ENCODE peak calls at places on chromosomes 6 and 20, in five cellular contexts. L is H1, Y is NT2/D1, W is GM12878, E is HepG2. U is an unnamed sample.

GRCh38 chr6:33785766-33786165 is 3.2 kb downstream of the LEMD2 start:
- DNase-seq in W (no peak), E (no peak), L (no peak), Y (no peak), U (no peak)

GRCh38 chr6:14729186-14729871 is 516.5 kb upstream of the JARID2 start:
- DNase-seq in Y (no peak), E (no peak), W (peak; percentile 56), L (no peak), U (no peak)

GRCh38 chr6:21201673-21202430 is 391.7 kb upstream of the SOX4 start:
- DNase-seq in W (no peak), Y (no peak), E (no peak), L (no peak), U (peak; percentile 30)

GRCh38 chr6:19838442-19839236 is 1.5 kb downstream of the ID4 start:
- DNase-seq in E (peak; percentile 95), L (peak; percentile 75), W (no peak), Y (no peak), U (peak; percentile 34)

GRCh38 chr6:132819405-132820145 is 5.2 kb downstream of the RPS12 start:
- DNase-seq in L (no peak), W (no peak), E (peak; percentile 12), Y (no peak), U (no peak)

GRCh38 chr6:158645064-158646022 is 800 bp upstream of the DYNLT1 start:
- DNase-seq in W (no peak), E (no peak), Y (no peak), L (no peak), U (no peak)

GRCh38 chr6:16837217-16837972 is 76.1 kb upstream of the ATXN1 start:
- DNase-seq in L (no peak), E (no peak), W (no peak), Y (no peak), U (no peak)

GRCh38 chr6:54282186-54282585 is 26.1 kb upstream of the TINAG start:
- DNase-seq in Y (no peak), E (no peak), L (no peak), W (no peak), U (no peak)

GRCh38 chr6:72788188-72788587 is 166.3 kb downstream of the KCNQ5 start:
- DNase-seq in Y (no peak), L (no peak), E (no peak), W (no peak), U (no peak)

GRCh38 chr20:48776306-48776705 is 51.5 kb downstream of the PREX1 start:
- DNase-seq in E (no peak), L (no peak), Y (no peak), W (no peak), U (no peak)

GRCh38 chr6:46263709-46264091 is 92.9 kb upstream of the ENPP5 start:
- DNase-seq in Y (no peak), E (no peak), W (no peak), L (no peak), U (no peak)

GRCh38 chr6:108651287-108651686 is 90.6 kb downstream of the FOXO3 start:
- DNase-seq in E (no peak), L (no peak), Y (no peak), W (no peak), U (no peak)

GRCh38 chr6:15595461-15596173 is 67.2 kb downstream of the DTNBP1 start:
- DNase-seq in Y (no peak), W (no peak), E (no peak), L (no peak), U (no peak)

GRCh38 chr6:1065986-1066385 is 245.9 kb upstream of the FOXQ1 start:
- DNase-seq in E (no peak), Y (no peak), W (no peak), L (no peak), U (no peak)

GRCh38 chr6:44057238-44057930 is 69.9 kb downstream of the MRPL14 start:
- DNase-seq in Y (no peak), E (no peak), W (no peak), L (no peak), U (no peak)

GRCh38 chr6:32666420-32667300 is at the start of gene HLA-DQB1:
- DNase-seq in W (peak; percentile 77), E (peak; percentile 22), L (no peak), Y (no peak), U (peak; percentile 83)

GRCh38 chr20:61434361-61434781 is 182.3 kb downstream of the CDH4 start:
- DNase-seq in Y (no peak), W (no peak), E (no peak), L (no peak), U (peak; percentile 13)

GRCh38 chr6:27865952-27866369 is 46.2 kb downstream of the OR2B2 start:
- DNase-seq in W (no peak), L (peak; percentile 71), E (no peak), Y (peak; percentile 63), U (no peak)

GRCh38 chr6:15554728-15555100 is 108.1 kb downstream of the DTNBP1 start:
- DNase-seq in E (no peak), L (no peak), W (no peak), Y (no peak), U (no peak)

GRCh38 chr6:17169701-17170100 is 67.9 kb downstream of the STMND1 start:
- DNase-seq in E (no peak), W (no peak), L (no peak), Y (no peak), U (no peak)

GRCh38 chr20:3563548-3564177 is 92.8 kb downstream of the ATRN start:
- DNase-seq in Y (peak; percentile 40), W (peak; percentile 8), E (peak; percentile 63), L (no peak), U (peak; percentile 46)

GRCh38 chr20:1302578-1303541 is 26.1 kb downstream of the SDCBP2 start:
- DNase-seq in Y (no peak), W (no peak), E (no peak), L (no peak), U (no peak)

GRCh38 chr6:125169522-125169921 is 15.9 kb downstream of the TPD52L1 start:
- DNase-seq in W (no peak), Y (no peak), E (no peak), L (no peak), U (no peak)

GRCh38 chr6:91166271-91166670 is 579.4 kb upstream of the MAP3K7 start:
- DNase-seq in L (no peak), Y (no peak), E (no peak), W (no peak), U (no peak)

GRCh38 chr6:127918506-127919427 is 17.9 kb upstream of the THEMIS start:
- DNase-seq in L (no peak), W (no peak), E (no peak), Y (no peak), U (no peak)

GRCh38 chr20:10077081-10077471 is 42.3 kb downstream of the ANKEF1 start:
- DNase-seq in W (no peak), E (no peak), L (peak; percentile 87), Y (no peak), U (peak; percentile 16)

GRCh38 chr6:101422811-101423210 is 29.3 kb downstream of the GRIK2 start:
- DNase-seq in W (no peak), L (no peak), E (no peak), Y (no peak), U (no peak)

GRCh38 chr6:53294095-53294494 is 54.7 kb downstream of the ELOVL5 start:
- DNase-seq in L (peak; percentile 64), E (peak; percentile 31), W (no peak), Y (peak; percentile 15), U (peak; percentile 43)

GRCh38 chr6:111642463-111643158 is 36.9 kb upstream of the TRAF3IP2 start:
- DNase-seq in E (peak; percentile 80), W (peak; percentile 21), L (peak; percentile 69), Y (peak; percentile 28), U (peak; percentile 83)

GRCh38 chr6:107293421-107293820 is 165.9 kb downstream of the PDSS2 start:
- DNase-seq in E (no peak), Y (no peak), W (no peak), L (no peak), U (no peak)

GRCh38 chr20:7627734-7628663 is 312.3 kb downstream of the HAO1 start:
- DNase-seq in E (no peak), L (no peak), W (no peak), Y (no peak), U (no peak)

GRCh38 chr20:33275215-33275614 is 7.8 kb upstream of the BPIFB1 start:
- DNase-seq in E (no peak), W (no peak), L (no peak), Y (no peak), U (no peak)

GRCh38 chr6:139337830-139338229 is 36.6 kb downstream of the CITED2 start:
- DNase-seq in Y (no peak), W (no peak), L (no peak), E (no peak), U (no peak)

GRCh38 chr6:2763876-2764540 is 1.2 kb upstream of the WRNIP1 start:
- DNase-seq in E (no peak), L (no peak), W (no peak), Y (no peak), U (no peak)

DNA sequence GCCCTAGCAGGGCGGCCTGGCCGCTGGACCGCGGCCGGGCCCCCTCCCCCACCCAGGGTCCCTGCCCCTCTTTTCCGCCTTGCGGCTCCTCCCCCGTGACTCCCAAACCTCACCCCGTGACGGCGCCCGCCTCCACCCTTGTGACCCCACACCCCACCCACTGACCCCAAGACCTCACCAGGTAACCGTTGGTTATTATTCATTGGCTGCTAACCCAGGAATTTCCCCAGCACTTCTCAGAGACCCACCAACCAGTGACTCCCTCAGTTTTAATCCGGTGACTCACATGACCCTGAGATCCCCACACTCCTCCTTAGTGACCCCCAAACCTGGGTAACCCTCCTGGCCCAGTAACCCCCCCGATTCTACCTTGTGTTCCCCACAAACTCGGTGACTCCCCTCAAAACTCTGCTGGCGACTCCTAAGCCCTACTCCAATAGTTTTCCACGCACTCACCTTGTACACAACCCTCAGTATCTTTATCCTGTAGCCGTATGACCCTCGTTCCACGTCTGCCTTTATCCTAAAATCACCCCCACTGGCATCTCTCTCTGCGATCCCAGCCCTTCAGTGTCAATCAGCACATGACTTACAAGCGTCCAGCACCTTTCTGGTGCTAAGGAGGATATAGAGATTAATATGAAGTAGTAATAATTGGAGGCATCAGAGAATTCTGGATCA is 551 bp downstream of the ZNF76 start:
- DNase-seq in L (peak; percentile 91), Y (no peak), E (peak; percentile 79), W (peak; percentile 55), U (no peak)
- TF ChIP-seq SUZ12 in L (no peak), Y (no peak), E (no peak), W (no peak), U (no peak)

GRCh38 chr6:37696220-37696840 is 1.4 kb downstream of the MDGA1 start:
- DNase-seq in E (no peak), W (no peak), Y (no peak), L (peak; percentile 62), U (no peak)
- TF ChIP-seq SUZ12 in E (no peak), W (peak; percentile 18), Y (peak; percentile 91), L (peak; percentile 88), U (no peak)

GRCh38 chr20:46307139-46307998 is 929 bp downstream of the CDH22 start:
- DNase-seq in E (peak; percentile 44), L (peak; percentile 89), Y (peak; percentile 57), W (no peak), U (peak; percentile 79)

GRCh38 chr20:46306743-46307138 is 1.6 kb downstream of the CDH22 start:
- DNase-seq in E (no peak), Y (no peak), W (no peak), L (no peak), U (no peak)

GRCh38 chr20:46307999-46308257 is 370 bp downstream of the CDH22 start:
- DNase-seq in E (no peak), W (no peak), L (no peak), Y (no peak), U (no peak)

GRCh38 chr20:46309945-46310344 is 1.6 kb upstream of the CDH22 start:
- DNase-seq in L (no peak), E (no peak), W (no peak), Y (no peak), U (no peak)

GRCh38 chr20:46308258-46309157 is at the start of gene CDH22:
- DNase-seq in L (peak; percentile 66), E (peak; percentile 48), W (no peak), Y (peak; percentile 36), U (peak; percentile 83)
- TF ChIP-seq SUZ12 in L (peak; percentile 50), E (no peak), W (no peak), Y (no peak), U (no peak)

GRCh38 chr20:54176610-54177009 is 2.8 kb upstream of the CYP24A1 start:
- DNase-seq in L (no peak), Y (no peak), W (no peak), E (no peak), U (no peak)
- TF ChIP-seq SUZ12 in L (no peak), Y (no peak), W (no peak), E (no peak), U (no peak)